ENCODE peak calls at places on chromosome 9, in six cellular contexts. One of them, this sample, is unnamed.
A peak's percentile ranks its signal among the peaks of the same experiment; 100 is the strongest.

GRCh38 chr9:76441551-76442322 is 17.2 kb upstream of the GCNT1 start:
- DNase-seq in choroid plexus epithelial cell: peak; percentile 83
- DNase-seq in colonic mucosa: no peak
- DNase-seq in astrocyte of the spinal cord: peak; percentile 90
- DNase-seq in A549: no peak
- DNase-seq in suprapubic skin: no peak
- DNase-seq in this sample: peak; percentile 38

GRCh38 chr9:7237473-7238243 is 479.9 kb downstream of the KDM4C start:
- DNase-seq in choroid plexus epithelial cell: peak; percentile 4
- DNase-seq in colonic mucosa: no peak
- DNase-seq in astrocyte of the spinal cord: peak; percentile 10
- DNase-seq in A549: no peak
- DNase-seq in suprapubic skin: no peak
- DNase-seq in this sample: peak; percentile 56

GRCh38 chr9:86275962-86276361 is 6.4 kb downstream of the ISCA1 start:
- DNase-seq in choroid plexus epithelial cell: peak; percentile 52
- DNase-seq in colonic mucosa: no peak
- DNase-seq in astrocyte of the spinal cord: no peak
- DNase-seq in A549: peak; percentile 15
- DNase-seq in suprapubic skin: no peak
- DNase-seq in this sample: no peak

GRCh38 chr9:87336407-87336806 is 161.3 kb upstream of the DAPK1 start:
- DNase-seq in choroid plexus epithelial cell: peak; percentile 45
- DNase-seq in colonic mucosa: no peak
- DNase-seq in astrocyte of the spinal cord: no peak
- DNase-seq in A549: peak; percentile 49
- DNase-seq in suprapubic skin: no peak
- DNase-seq in this sample: peak; percentile 39

GRCh38 chr9:113636165-113636564 is 172.6 kb downstream of the RGS3 start:
- DNase-seq in choroid plexus epithelial cell: peak; percentile 89
- DNase-seq in colonic mucosa: no peak
- DNase-seq in astrocyte of the spinal cord: peak; percentile 47
- DNase-seq in A549: no peak
- DNase-seq in suprapubic skin: peak; percentile 26
- DNase-seq in this sample: no peak

GRCh38 chr9:136799079-136799853 is 3.1 kb downstream of the CCDC183 start:
- DNase-seq in choroid plexus epithelial cell: no peak
- DNase-seq in colonic mucosa: peak; percentile 88
- DNase-seq in astrocyte of the spinal cord: no peak
- DNase-seq in A549: no peak
- DNase-seq in suprapubic skin: no peak
- DNase-seq in this sample: no peak

GRCh38 chr9:73200694-73201432 is 49.2 kb downstream of the ANXA1 start:
- DNase-seq in choroid plexus epithelial cell: peak; percentile 63
- DNase-seq in colonic mucosa: no peak
- DNase-seq in astrocyte of the spinal cord: peak; percentile 46
- DNase-seq in A549: peak; percentile 44
- DNase-seq in suprapubic skin: no peak
- DNase-seq in this sample: peak; percentile 58

GRCh38 chr9:112556497-112557085 is 70.0 kb downstream of the KIAA1958 start:
- DNase-seq in choroid plexus epithelial cell: peak; percentile 39
- DNase-seq in colonic mucosa: no peak
- DNase-seq in astrocyte of the spinal cord: peak; percentile 45
- DNase-seq in A549: peak; percentile 8
- DNase-seq in suprapubic skin: no peak
- DNase-seq in this sample: peak; percentile 14

GRCh38 chr9:93117924-93118862 is 15.9 kb downstream of the NINJ1 start:
- DNase-seq in choroid plexus epithelial cell: no peak
- DNase-seq in colonic mucosa: no peak
- DNase-seq in astrocyte of the spinal cord: no peak
- DNase-seq in A549: no peak
- DNase-seq in suprapubic skin: peak; percentile 41
- DNase-seq in this sample: no peak

GRCh38 chr9:95406114-95406513 is 88.6 kb upstream of the FANCC start:
- DNase-seq in choroid plexus epithelial cell: peak; percentile 64
- DNase-seq in colonic mucosa: peak; percentile 30
- DNase-seq in astrocyte of the spinal cord: no peak
- DNase-seq in A549: no peak
- DNase-seq in suprapubic skin: peak; percentile 71
- DNase-seq in this sample: peak; percentile 78

GRCh38 chr9:38068616-38068865 is 486 bp downstream of the SHB start:
- DNase-seq in choroid plexus epithelial cell: peak; percentile 69
- DNase-seq in colonic mucosa: peak; percentile 49
- DNase-seq in astrocyte of the spinal cord: peak; percentile 71
- DNase-seq in A549: peak; percentile 60
- DNase-seq in suprapubic skin: no peak
- DNase-seq in this sample: peak; percentile 59

GRCh38 chr9:137083418-137084004 is 3.3 kb upstream of the MAN1B1 start:
- DNase-seq in choroid plexus epithelial cell: peak; percentile 95
- DNase-seq in colonic mucosa: no peak
- DNase-seq in astrocyte of the spinal cord: peak; percentile 96
- DNase-seq in A549: peak; percentile 86
- DNase-seq in suprapubic skin: no peak
- DNase-seq in this sample: peak; percentile 93

DNA sequence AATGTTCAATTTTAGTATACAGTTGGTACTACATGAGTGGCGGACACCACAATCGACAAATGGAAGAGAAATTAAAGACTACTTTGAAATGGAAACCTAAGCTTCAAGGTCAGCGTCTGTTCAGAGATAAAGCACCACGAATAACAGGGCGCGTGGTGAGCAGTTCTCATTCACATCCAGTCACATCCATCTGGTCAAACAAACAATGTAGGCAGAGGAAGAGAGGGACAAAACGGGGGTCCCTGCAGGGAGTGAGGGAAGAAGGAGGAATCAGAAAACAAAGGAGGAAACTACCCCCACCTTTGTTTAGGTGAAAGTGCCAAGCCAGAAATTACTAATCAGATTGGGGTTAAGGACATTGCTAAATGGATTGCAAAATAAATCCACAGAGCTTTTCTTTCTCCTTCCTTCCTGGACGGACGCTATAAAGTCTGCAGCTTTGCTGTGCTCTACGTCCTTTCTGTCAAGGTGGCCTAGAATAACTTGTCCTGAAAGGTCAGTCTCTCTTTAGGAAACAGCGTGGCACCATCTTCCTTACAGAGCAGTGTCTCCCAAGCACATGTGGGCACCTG is 138.6 kb downstream of the ENTREP1 start:
- DNase-seq in choroid plexus epithelial cell: no peak
- DNase-seq in colonic mucosa: no peak
- DNase-seq in astrocyte of the spinal cord: no peak
- DNase-seq in A549: no peak
- DNase-seq in suprapubic skin: no peak
- DNase-seq in this sample: no peak
- H3K4me3 ChIP-seq in choroid plexus epithelial cell: no peak overlapping the region
- H3K4me3 ChIP-seq in colonic mucosa: no peak overlapping the region
- H3K4me3 ChIP-seq in astrocyte of the spinal cord: no peak overlapping the region
- H3K4me3 ChIP-seq in A549: no peak overlapping the region
- H3K4me3 ChIP-seq in suprapubic skin: no peak overlapping the region
- H3K4me3 ChIP-seq in this sample: no peak overlapping the region

DNA sequence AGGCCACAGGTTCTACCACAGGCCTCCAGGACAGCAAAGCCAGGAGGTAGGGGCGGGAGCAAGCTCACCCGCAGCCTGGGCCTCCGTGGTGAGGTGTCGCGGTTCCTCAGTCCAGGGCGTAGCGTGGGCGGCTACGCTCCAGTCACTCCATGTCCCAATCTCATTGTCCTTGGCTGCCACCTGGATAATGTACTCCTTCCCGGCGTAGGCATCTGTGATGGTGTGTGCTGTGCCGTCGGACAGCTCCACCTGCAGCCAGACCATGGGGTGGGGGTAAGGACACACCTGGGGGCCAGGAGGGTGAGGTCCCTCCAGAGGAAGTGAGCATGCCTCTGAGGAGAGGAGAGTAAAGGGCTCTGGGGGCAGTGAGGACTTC is 29.8 kb upstream of the ENHO start:
- DNase-seq in choroid plexus epithelial cell: no peak
- DNase-seq in colonic mucosa: no peak
- DNase-seq in astrocyte of the spinal cord: no peak
- DNase-seq in A549: no peak
- DNase-seq in suprapubic skin: no peak
- DNase-seq in this sample: no peak
- TF ChIP-seq CTCF in choroid plexus epithelial cell: no peak
- TF ChIP-seq CTCF in colonic mucosa: no peak
- TF ChIP-seq CTCF in astrocyte of the spinal cord: no peak
- TF ChIP-seq CTCF in A549: no peak
- TF ChIP-seq CTCF in suprapubic skin: no peak
- TF ChIP-seq CTCF in this sample: no peak

GRCh38 chr9:134330590-134330989 is 4.3 kb downstream of the RXRA start:
- DNase-seq in choroid plexus epithelial cell: no peak
- DNase-seq in colonic mucosa: no peak
- DNase-seq in astrocyte of the spinal cord: no peak
- DNase-seq in A549: no peak
- DNase-seq in suprapubic skin: no peak
- DNase-seq in this sample: no peak

GRCh38 chr9:134329886-134330285 is 3.6 kb downstream of the RXRA start:
- DNase-seq in choroid plexus epithelial cell: no peak
- DNase-seq in colonic mucosa: peak; percentile 75
- DNase-seq in astrocyte of the spinal cord: no peak
- DNase-seq in A549: no peak
- DNase-seq in suprapubic skin: no peak
- DNase-seq in this sample: no peak

GRCh38 chr9:134328341-134328840 is 2.1 kb downstream of the RXRA start:
- DNase-seq in choroid plexus epithelial cell: peak; percentile 44
- DNase-seq in colonic mucosa: peak; percentile 67
- DNase-seq in astrocyte of the spinal cord: no peak
- DNase-seq in A549: no peak
- DNase-seq in suprapubic skin: no peak
- DNase-seq in this sample: no peak

GRCh38 chr9:134328841-134329575 is 2.8 kb downstream of the RXRA start:
- DNase-seq in choroid plexus epithelial cell: peak; percentile 36
- DNase-seq in colonic mucosa: peak; percentile 84
- DNase-seq in astrocyte of the spinal cord: no peak
- DNase-seq in A549: no peak
- DNase-seq in suprapubic skin: no peak
- DNase-seq in this sample: peak; percentile 43

GRCh38 chr9:134329576-134329855 is 3.3 kb downstream of the RXRA start:
- DNase-seq in choroid plexus epithelial cell: no peak
- DNase-seq in colonic mucosa: no peak
- DNase-seq in astrocyte of the spinal cord: no peak
- DNase-seq in A549: no peak
- DNase-seq in suprapubic skin: no peak
- DNase-seq in this sample: no peak
- H3K4me3 ChIP-seq in choroid plexus epithelial cell: no peak overlapping the region
- H3K4me3 ChIP-seq in colonic mucosa: peak overlapping the region; percentile 80
- H3K4me3 ChIP-seq in astrocyte of the spinal cord: no peak overlapping the region
- H3K4me3 ChIP-seq in A549: no peak overlapping the region
- H3K4me3 ChIP-seq in suprapubic skin: peak overlapping the region; percentile 88
- H3K4me3 ChIP-seq in this sample: peak overlapping the region; percentile 67

GRCh38 chr9:131543141-131543540 is 2.2 kb upstream of the PRRT1B start:
- DNase-seq in choroid plexus epithelial cell: no peak
- DNase-seq in colonic mucosa: no peak
- DNase-seq in astrocyte of the spinal cord: no peak
- DNase-seq in A549: no peak
- DNase-seq in suprapubic skin: no peak
- DNase-seq in this sample: no peak

GRCh38 chr9:131545786-131546335 is 538 bp downstream of the PRRT1B start:
- DNase-seq in choroid plexus epithelial cell: no peak
- DNase-seq in colonic mucosa: peak; percentile 33
- DNase-seq in astrocyte of the spinal cord: no peak
- DNase-seq in A549: no peak
- DNase-seq in suprapubic skin: no peak
- DNase-seq in this sample: no peak

GRCh38 chr9:131552030-131552429 is 6.7 kb downstream of the PRRT1B start:
- DNase-seq in choroid plexus epithelial cell: no peak
- DNase-seq in colonic mucosa: no peak
- DNase-seq in astrocyte of the spinal cord: no peak
- DNase-seq in A549: no peak
- DNase-seq in suprapubic skin: no peak
- DNase-seq in this sample: no peak

GRCh38 chr9:131545003-131545785 is at the start of gene PRRT1B:
- DNase-seq in choroid plexus epithelial cell: peak; percentile 12
- DNase-seq in colonic mucosa: peak; percentile 92
- DNase-seq in astrocyte of the spinal cord: no peak
- DNase-seq in A549: peak; percentile 92
- DNase-seq in suprapubic skin: no peak
- DNase-seq in this sample: no peak

GRCh38 chr9:131546336-131547084 is 1.2 kb downstream of the PRRT1B start:
- DNase-seq in choroid plexus epithelial cell: peak; percentile 15
- DNase-seq in colonic mucosa: peak; percentile 35
- DNase-seq in astrocyte of the spinal cord: no peak
- DNase-seq in A549: no peak
- DNase-seq in suprapubic skin: no peak
- DNase-seq in this sample: no peak
- TF ChIP-seq CTCF in choroid plexus epithelial cell: peak; percentile 22
- TF ChIP-seq CTCF in colonic mucosa: no peak
- TF ChIP-seq CTCF in astrocyte of the spinal cord: no peak
- TF ChIP-seq CTCF in A549: no peak
- TF ChIP-seq CTCF in suprapubic skin: no peak
- TF ChIP-seq CTCF in this sample: no peak

DNA sequence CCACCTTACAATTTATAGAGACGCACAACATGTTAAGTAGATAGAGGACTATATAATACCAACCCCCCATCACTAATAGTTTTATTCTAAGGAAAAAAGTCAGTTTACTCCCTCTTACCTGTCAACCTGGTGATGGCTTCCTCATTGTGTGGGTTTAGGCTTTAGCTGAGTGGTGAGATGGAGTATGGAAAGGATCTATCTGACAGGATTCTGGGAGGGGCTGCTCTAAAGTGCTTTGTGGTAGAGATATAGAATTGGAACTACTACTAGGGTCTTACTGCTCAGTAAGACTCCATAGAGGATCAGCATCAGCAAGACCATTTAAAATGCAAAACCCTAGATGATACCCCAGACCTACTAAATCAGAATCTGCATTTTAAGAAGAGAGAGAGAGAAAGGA is 82.1 kb upstream of the IFNE start:
- DNase-seq in choroid plexus epithelial cell: no peak
- DNase-seq in colonic mucosa: no peak
- DNase-seq in astrocyte of the spinal cord: no peak
- DNase-seq in A549: no peak
- DNase-seq in suprapubic skin: no peak
- DNase-seq in this sample: no peak
- H3K4me3 ChIP-seq in choroid plexus epithelial cell: no peak overlapping the region
- H3K4me3 ChIP-seq in colonic mucosa: no peak overlapping the region
- H3K4me3 ChIP-seq in astrocyte of the spinal cord: no peak overlapping the region
- H3K4me3 ChIP-seq in A549: peak overlapping the region; percentile 79
- H3K4me3 ChIP-seq in suprapubic skin: no peak overlapping the region
- H3K4me3 ChIP-seq in this sample: no peak overlapping the region

GRCh38 chr9:117448066-117448465 is 33.2 kb upstream of the ASTN2 start:
- DNase-seq in choroid plexus epithelial cell: peak; percentile 8
- DNase-seq in colonic mucosa: no peak
- DNase-seq in astrocyte of the spinal cord: no peak
- DNase-seq in A549: no peak
- DNase-seq in suprapubic skin: no peak
- DNase-seq in this sample: no peak
- TF ChIP-seq CTCF in choroid plexus epithelial cell: no peak
- TF ChIP-seq CTCF in colonic mucosa: no peak
- TF ChIP-seq CTCF in astrocyte of the spinal cord: no peak
- TF ChIP-seq CTCF in A549: no peak
- TF ChIP-seq CTCF in suprapubic skin: no peak
- TF ChIP-seq CTCF in this sample: no peak

DNA sequence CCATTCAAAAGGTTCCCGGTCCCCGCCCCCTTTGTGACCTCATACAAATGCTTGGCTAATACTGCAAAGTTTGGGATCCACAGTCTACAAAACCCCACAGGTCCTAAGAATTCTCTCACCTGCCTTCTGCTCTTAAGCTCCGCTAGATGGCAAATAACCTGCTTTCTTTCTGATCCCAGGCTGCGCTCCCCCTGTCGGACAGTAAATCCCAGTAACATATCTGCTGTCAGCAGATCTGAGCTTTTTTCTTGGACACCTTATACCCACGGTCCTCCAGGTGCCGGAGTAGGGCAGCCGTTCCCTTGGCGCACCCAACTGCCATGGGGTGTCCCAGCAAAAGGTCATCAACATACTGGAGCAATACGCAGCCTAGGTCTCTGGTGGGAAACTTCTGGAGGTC is 39.0 kb upstream of the PPP1R26 start:
- DNase-seq in choroid plexus epithelial cell: no peak
- DNase-seq in colonic mucosa: no peak
- DNase-seq in astrocyte of the spinal cord: no peak
- DNase-seq in A549: peak; percentile 87
- DNase-seq in suprapubic skin: no peak
- DNase-seq in this sample: no peak
- H3K4me3 ChIP-seq in choroid plexus epithelial cell: no peak overlapping the region
- H3K4me3 ChIP-seq in colonic mucosa: no peak overlapping the region
- H3K4me3 ChIP-seq in astrocyte of the spinal cord: no peak overlapping the region
- H3K4me3 ChIP-seq in A549: no peak overlapping the region
- H3K4me3 ChIP-seq in suprapubic skin: no peak overlapping the region
- H3K4me3 ChIP-seq in this sample: no peak overlapping the region